ENCODE peak calls at places on chromosomes 6 and 20, in five cellular contexts. I is T-helper 17 cell; Y is cerebellum; M is activated CD4-positive, alpha-beta T cell treated with anti-CD3 and anti-CD28 coated beads, Interleukin-2, amount 50 U/mL, for 1 hour; H is Daoy. A is an unnamed sample.

GRCh38 chr6:156395276-156395675 is 381.9 kb upstream of the ARID1B start:
- DNase-seq in I (peak), Y (no peak), M (peak), H (no peak), A (peak)

GRCh38 chr20:50331469-50332251 is 141.0 kb downstream of the CEBPB start:
- DNase-seq in I (no peak), Y (no peak), M (no peak), H (no peak), A (no peak)

GRCh38 chr20:55782861-55783260 is 222.5 kb downstream of the CBLN4 start:
- DNase-seq in I (no peak), Y (no peak), M (no peak), H (peak), A (no peak)

GRCh38 chr6:156378853-156379252 is 398.3 kb upstream of the ARID1B start:
- DNase-seq in I (no peak), Y (no peak), M (no peak), H (no peak), A (no peak)

GRCh38 chr6:167756594-167756993 is 70.1 kb upstream of the AFDN start:
- DNase-seq in I (no peak), Y (no peak), M (no peak), H (no peak), A (no peak)

GRCh38 chr6:7124631-7125030 is 16.9 kb downstream of the RREB1 start:
- DNase-seq in I (no peak), Y (no peak), M (no peak), H (no peak), A (no peak)

GRCh38 chr20:40714109-40714508 is 25.1 kb upstream of the MAFB start:
- DNase-seq in I (no peak), Y (no peak), M (no peak), H (no peak), A (no peak)

GRCh38 chr20:58086763-58087566 is 141.5 kb downstream of the ANKRD60 start:
- DNase-seq in I (no peak), Y (peak), M (no peak), H (peak), A (peak)

GRCh38 chr6:165002866-165003265 is 306.5 kb downstream of the C6orf118 start:
- DNase-seq in I (no peak), Y (no peak), M (no peak), H (peak), A (no peak)

GRCh38 chr6:166957087-166957804 is 896 bp upstream of the RNASET2 start:
- DNase-seq in I (no peak), Y (no peak), M (peak), H (no peak), A (peak)

GRCh38 chr20:19661717-19662637 is 96.1 kb upstream of the RIN2 start:
- DNase-seq in I (peak), Y (peak), M (peak), H (peak), A (peak)

GRCh38 chr6:158564243-158565121 is 4.6 kb downstream of the TMEM181 start:
- DNase-seq in I (no peak), Y (no peak), M (no peak), H (no peak), A (no peak)

GRCh38 chr6:168159503-168159902 is 80.5 kb upstream of the FRMD1 start:
- DNase-seq in I (no peak), Y (no peak), M (no peak), H (no peak), A (no peak)

GRCh38 chr6:111740506-111740905 is 132.7 kb downstream of the FYN start:
- DNase-seq in I (no peak), Y (no peak), M (no peak), H (no peak), A (no peak)

A was measured in Ammon's horn.